ENCODE peak calls at places on chromosomes 5 and 9, in five cellular contexts. One of them, this sample, is unnamed.

GRCh38 chr9:133558191-133559126 is 24.0 kb downstream of the ADAMTSL2 start:
- DNase-seq in transverse colon: no peak
- DNase-seq in heart left ventricle: peak; percentile 61
- DNase-seq in prostate gland: no peak
- DNase-seq in A549: no peak
- DNase-seq in this sample: no peak

GRCh38 chr5:33272288-33272687 is 168.5 kb upstream of the TARS1 start:
- DNase-seq in transverse colon: no peak
- DNase-seq in prostate gland: no peak
- DNase-seq in heart left ventricle: no peak
- DNase-seq in A549: peak; percentile 76
- DNase-seq in this sample: no peak

GRCh38 chr5:136159457-136159856 is 26.8 kb downstream of the SMAD5 start:
- DNase-seq in prostate gland: no peak
- DNase-seq in transverse colon: no peak
- DNase-seq in A549: no peak
- DNase-seq in heart left ventricle: no peak
- DNase-seq in this sample: no peak

GRCh38 chr5:134600600-134600999 is 32.0 kb downstream of the SAR1B start:
- DNase-seq in prostate gland: no peak
- DNase-seq in heart left ventricle: no peak
- DNase-seq in transverse colon: no peak
- DNase-seq in A549: no peak
- DNase-seq in this sample: no peak

GRCh38 chr5:73448451-73449136 is at the start of gene FOXD1:
- DNase-seq in heart left ventricle: peak; percentile 59
- DNase-seq in A549: peak; percentile 95
- DNase-seq in transverse colon: peak; percentile 58
- DNase-seq in prostate gland: peak; percentile 23
- DNase-seq in this sample: peak; percentile 75

GRCh38 chr9:19516348-19516747 is 107.5 kb downstream of the ACER2 start:
- DNase-seq in heart left ventricle: no peak
- DNase-seq in transverse colon: no peak
- DNase-seq in A549: no peak
- DNase-seq in prostate gland: no peak
- DNase-seq in this sample: no peak

GRCh38 chr5:42502613-42503470 is 79.6 kb downstream of the GHR start:
- DNase-seq in transverse colon: no peak
- DNase-seq in heart left ventricle: no peak
- DNase-seq in A549: no peak
- DNase-seq in prostate gland: no peak
- DNase-seq in this sample: no peak

GRCh38 chr5:136043551-136043950 is 14.8 kb downstream of the TGFBI start:
- DNase-seq in prostate gland: no peak
- DNase-seq in heart left ventricle: no peak
- DNase-seq in A549: no peak
- DNase-seq in transverse colon: no peak
- DNase-seq in this sample: peak; percentile 29

GRCh38 chr9:81293651-81294050 is 395.7 kb downstream of the TLE1 start:
- DNase-seq in A549: no peak
- DNase-seq in heart left ventricle: no peak
- DNase-seq in transverse colon: no peak
- DNase-seq in prostate gland: no peak
- DNase-seq in this sample: no peak

GRCh38 chr9:37574996-37575395 is 1.2 kb downstream of the FBXO10 start:
- DNase-seq in transverse colon: no peak
- DNase-seq in heart left ventricle: no peak
- DNase-seq in A549: no peak
- DNase-seq in prostate gland: no peak
- DNase-seq in this sample: no peak

GRCh38 chr9:133460405-133461175 is 812 bp downstream of the CACFD1 start:
- DNase-seq in prostate gland: peak; percentile 41
- DNase-seq in transverse colon: peak; percentile 89
- DNase-seq in A549: peak; percentile 38
- DNase-seq in heart left ventricle: no peak
- DNase-seq in this sample: peak; percentile 86

GRCh38 chr5:150488519-150489357 is 19.2 kb upstream of the NDST1 start:
- DNase-seq in A549: no peak
- DNase-seq in transverse colon: peak; percentile 49
- DNase-seq in prostate gland: peak; percentile 26
- DNase-seq in heart left ventricle: peak; percentile 86
- DNase-seq in this sample: peak; percentile 86

GRCh38 chr5:159911349-159911748 is 4.9 kb upstream of the ADRA1B start:
- DNase-seq in heart left ventricle: no peak
- DNase-seq in A549: peak; percentile 84
- DNase-seq in prostate gland: no peak
- DNase-seq in transverse colon: no peak
- DNase-seq in this sample: no peak

GRCh38 chr5:116534988-116535387 is 39.6 kb downstream of the SEMA6A start:
- DNase-seq in heart left ventricle: no peak
- DNase-seq in A549: no peak
- DNase-seq in transverse colon: no peak
- DNase-seq in prostate gland: no peak
- DNase-seq in this sample: no peak

GRCh38 chr5:115888027-115888426 is 46.3 kb downstream of the AP3S1 start:
- DNase-seq in A549: peak; percentile 24
- DNase-seq in transverse colon: no peak
- DNase-seq in heart left ventricle: no peak
- DNase-seq in prostate gland: no peak
- DNase-seq in this sample: no peak

GRCh38 chr9:3321186-3321585 is 204.6 kb downstream of the RFX3 start:
- DNase-seq in transverse colon: no peak
- DNase-seq in prostate gland: no peak
- DNase-seq in A549: no peak
- DNase-seq in heart left ventricle: no peak
- DNase-seq in this sample: no peak

GRCh38 chr9:14372437-14373318 is 58.7 kb upstream of the NFIB start:
- DNase-seq in transverse colon: no peak
- DNase-seq in A549: peak; percentile 67
- DNase-seq in heart left ventricle: peak; percentile 48
- DNase-seq in prostate gland: no peak
- DNase-seq in this sample: peak; percentile 76

GRCh38 chr5:60959156-60959555 is 14.2 kb downstream of the NDUFAF2 start:
- DNase-seq in heart left ventricle: no peak
- DNase-seq in prostate gland: no peak
- DNase-seq in A549: peak; percentile 21
- DNase-seq in transverse colon: no peak
- DNase-seq in this sample: no peak

GRCh38 chr5:130198927-130199326 is 294.7 kb downstream of the CHSY3 start:
- DNase-seq in transverse colon: no peak
- DNase-seq in prostate gland: no peak
- DNase-seq in A549: peak; percentile 68
- DNase-seq in heart left ventricle: no peak
- DNase-seq in this sample: no peak

GRCh38 chr9:126147620-126148522 is 178.8 kb upstream of the MVB12B start:
- DNase-seq in heart left ventricle: no peak
- DNase-seq in A549: no peak
- DNase-seq in transverse colon: no peak
- DNase-seq in prostate gland: peak; percentile 3
- DNase-seq in this sample: peak; percentile 27

GRCh38 chr5:76674330-76675066 is 41.4 kb upstream of the F2R start:
- DNase-seq in prostate gland: no peak
- DNase-seq in heart left ventricle: no peak
- DNase-seq in A549: peak; percentile 14
- DNase-seq in transverse colon: no peak
- DNase-seq in this sample: no peak

GRCh38 chr9:129774791-129775149 is 21.9 kb upstream of the PTGES start:
- DNase-seq in transverse colon: no peak
- DNase-seq in heart left ventricle: no peak
- DNase-seq in prostate gland: no peak
- DNase-seq in A549: no peak
- DNase-seq in this sample: no peak

GRCh38 chr9:31103836-31104235 is 1280.6 kb upstream of the ACO1 start:
- DNase-seq in heart left ventricle: no peak
- DNase-seq in transverse colon: no peak
- DNase-seq in prostate gland: no peak
- DNase-seq in A549: no peak
- DNase-seq in this sample: no peak

GRCh38 chr5:96090205-96090604 is 128.6 kb upstream of the ELL2 start:
- DNase-seq in prostate gland: no peak
- DNase-seq in transverse colon: no peak
- DNase-seq in A549: no peak
- DNase-seq in heart left ventricle: no peak
- DNase-seq in this sample: no peak
- TF ChIP-seq CTCF in prostate gland: no peak
- TF ChIP-seq CTCF in transverse colon: no peak
- TF ChIP-seq CTCF in A549: no peak
- TF ChIP-seq CTCF in heart left ventricle: no peak
- TF ChIP-seq CTCF in this sample: no peak

DNA sequence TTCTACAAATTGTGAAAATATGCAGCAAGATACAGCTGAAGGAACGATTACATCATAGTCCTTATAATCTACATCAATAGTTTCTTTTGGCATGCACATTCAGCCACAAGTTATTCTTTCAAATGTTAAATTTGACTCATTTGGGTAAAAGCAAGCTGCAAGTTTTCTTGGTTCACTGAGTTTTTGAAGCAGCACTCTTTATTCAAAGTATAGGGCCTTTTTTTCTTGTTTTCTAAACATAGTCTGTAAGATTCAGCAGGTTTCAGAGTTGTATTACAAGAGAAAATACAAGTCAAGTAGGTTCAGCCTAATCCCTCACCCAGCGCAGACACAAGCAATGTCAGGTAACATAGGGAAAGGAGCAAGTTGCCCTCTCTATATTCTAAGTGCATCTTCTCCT is 981.5 kb downstream of the PTPRD start:
- DNase-seq in heart left ventricle: no peak
- DNase-seq in A549: no peak
- DNase-seq in prostate gland: no peak
- DNase-seq in transverse colon: no peak
- DNase-seq in this sample: no peak
- H3K4me1 ChIP-seq in heart left ventricle: no peaks in the 10 kb centered on the region
- H3K4me1 ChIP-seq in A549: no peaks in the 10 kb centered on the region
- H3K4me1 ChIP-seq in prostate gland: no peaks in the 10 kb centered on the region
- H3K4me1 ChIP-seq in transverse colon: no peaks in the 10 kb centered on the region
- H3K4me1 ChIP-seq in this sample: no peaks in the 10 kb centered on the region

GRCh38 chr5:81233080-81233634 is at the start of gene CKMT2:
- DNase-seq in heart left ventricle: peak; percentile 95
- DNase-seq in transverse colon: peak; percentile 57
- DNase-seq in prostate gland: peak; percentile 49
- DNase-seq in A549: no peak
- DNase-seq in this sample: peak; percentile 86

GRCh38 chr5:81235287-81236072 is 2.4 kb downstream of the CKMT2 start:
- DNase-seq in prostate gland: no peak
- DNase-seq in transverse colon: no peak
- DNase-seq in heart left ventricle: peak; percentile 85
- DNase-seq in A549: no peak
- DNase-seq in this sample: no peak

GRCh38 chr5:81232449-81233079 is 558 bp upstream of the CKMT2 start:
- DNase-seq in transverse colon: peak; percentile 10
- DNase-seq in prostate gland: no peak
- DNase-seq in A549: no peak
- DNase-seq in heart left ventricle: peak; percentile 95
- DNase-seq in this sample: peak; percentile 82

GRCh38 chr5:81234801-81235200 is 1.7 kb downstream of the CKMT2 start:
- DNase-seq in transverse colon: no peak
- DNase-seq in A549: no peak
- DNase-seq in heart left ventricle: peak; percentile 74
- DNase-seq in prostate gland: no peak
- DNase-seq in this sample: no peak

DNA sequence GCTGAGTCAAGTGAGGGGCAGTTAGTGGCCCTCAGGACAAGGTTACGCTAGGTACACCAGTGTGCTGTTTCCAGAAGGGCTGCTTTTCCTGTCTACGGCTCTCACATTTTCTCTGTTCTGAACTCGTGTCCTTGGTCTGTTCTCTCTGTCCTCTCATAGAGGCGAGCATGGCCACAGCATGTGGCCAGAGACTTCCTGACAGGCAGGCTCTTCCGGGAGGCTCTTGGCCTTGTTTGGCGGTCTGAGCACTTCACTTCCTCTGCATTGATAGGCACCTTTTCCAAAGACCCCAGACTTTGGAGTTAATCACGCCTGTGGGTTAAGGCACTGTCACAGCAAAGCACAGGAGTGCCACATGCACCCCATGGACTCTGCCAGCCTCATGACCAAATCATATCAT is 1.2 kb downstream of the CKMT2 start:
- DNase-seq in prostate gland: no peak
- DNase-seq in heart left ventricle: no peak
- DNase-seq in A549: no peak
- DNase-seq in transverse colon: no peak
- DNase-seq in this sample: no peak
- TF ChIP-seq POLR2A in prostate gland: no peak
- TF ChIP-seq POLR2A in heart left ventricle: no peak
- TF ChIP-seq POLR2A in A549: no peak
- TF ChIP-seq POLR2A in transverse colon: no peak
- TF ChIP-seq POLR2A in this sample: no peak

GRCh38 chr5:176573564-176574296 is 24.6 kb downstream of the CDHR2 start:
- DNase-seq in prostate gland: peak; percentile 29
- DNase-seq in A549: peak; percentile 58
- DNase-seq in heart left ventricle: peak; percentile 66
- DNase-seq in transverse colon: peak; percentile 73
- DNase-seq in this sample: peak; percentile 73

GRCh38 chr5:176565760-176566288 is 16.7 kb downstream of the CDHR2 start:
- DNase-seq in prostate gland: no peak
- DNase-seq in transverse colon: no peak
- DNase-seq in heart left ventricle: no peak
- DNase-seq in A549: no peak
- DNase-seq in this sample: no peak

GRCh38 chr5:176574297-176574591 is 25.1 kb downstream of the CDHR2 start:
- DNase-seq in A549: no peak
- DNase-seq in prostate gland: no peak
- DNase-seq in heart left ventricle: no peak
- DNase-seq in transverse colon: no peak
- DNase-seq in this sample: no peak

GRCh38 chr5:176568657-176569056 is 19.5 kb downstream of the CDHR2 start:
- DNase-seq in A549: no peak
- DNase-seq in prostate gland: no peak
- DNase-seq in heart left ventricle: no peak
- DNase-seq in transverse colon: no peak
- DNase-seq in this sample: no peak

GRCh38 chr5:176570044-176570443 is 20.9 kb downstream of the CDHR2 start:
- DNase-seq in transverse colon: no peak
- DNase-seq in A549: peak; percentile 44
- DNase-seq in prostate gland: no peak
- DNase-seq in heart left ventricle: no peak
- DNase-seq in this sample: no peak
- TF ChIP-seq CTCF in transverse colon: no peak
- TF ChIP-seq CTCF in A549: no peak
- TF ChIP-seq CTCF in prostate gland: no peak
- TF ChIP-seq CTCF in heart left ventricle: no peak
- TF ChIP-seq CTCF in this sample: no peak

This sample was measured in sigmoid colon.